ENCODE peak calls at places on chromosome 7, in four cellular contexts. R, O, G and Q are unnamed samples.

GRCh38 chr7:128885370-128886187 is 22.9 kb downstream of the ATP6V1F start:
- DNase-seq in R (no peak), G (no peak), O (no peak), Q (no peak)

GRCh38 chr7:12756841-12757240 is 69.4 kb downstream of the ARL4A start:
- DNase-seq in G (no peak), R (no peak), O (no peak), Q (no peak)

GRCh38 chr7:92751902-92752901 is 84.2 kb downstream of the CDK6 start:
- DNase-seq in G (no peak), R (no peak), O (no peak), Q (no peak)

GRCh38 chr7:158386866-158387820 is 200.5 kb downstream of the PTPRN2 start:
- DNase-seq in R (no peak), O (no peak), G (no peak), Q (no peak)

GRCh38 chr7:29639887-29640600 is 76.4 kb downstream of the PRR15 start:
- DNase-seq in O (no peak), G (no peak), R (no peak), Q (no peak)

GRCh38 chr7:38127216-38128207 is 50.5 kb upstream of the STARD3NL start:
- DNase-seq in G (no peak), O (no peak), R (no peak), Q (no peak)

GRCh38 chr7:127158659-127159058 is 94.1 kb downstream of the GRM8 start:
- DNase-seq in R (no peak), G (no peak), O (no peak), Q (no peak)

GRCh38 chr7:40655426-40655825 is 520.6 kb downstream of the SUGCT start:
- DNase-seq in O (no peak), G (no peak), R (no peak), Q (no peak)

GRCh38 chr7:84231157-84231556 is 36.6 kb upstream of the SEMA3A start:
- DNase-seq in O (no peak), G (no peak), R (no peak), Q (no peak)

GRCh38 chr7:114081606-114082425 is 163.0 kb upstream of the PPP1R3A start:
- DNase-seq in G (no peak), R (no peak), O (no peak), Q (no peak)

GRCh38 chr7:91082854-91083495 is 181.3 kb upstream of the FZD1 start:
- DNase-seq in R (no peak), G (no peak), O (no peak), Q (no peak)

GRCh38 chr7:97145068-97145467 is 27.6 kb downstream of the SDHAF3 start:
- DNase-seq in R (no peak), G (no peak), O (no peak), Q (no peak)

GRCh38 chr7:35752727-35753126 is 48.1 kb upstream of the SEPTIN7 start:
- DNase-seq in O (no peak), G (no peak), R (no peak), Q (no peak)

GRCh38 chr7:29471444-29472138 is 92.0 kb upstream of the PRR15 start:
- DNase-seq in R (no peak), O (no peak), G (no peak), Q (no peak)

GRCh38 chr7:157195868-157196267 is 57.1 kb downstream of the UBE3C start:
- DNase-seq in G (no peak), O (no peak), R (no peak), Q (no peak)

GRCh38 chr7:142870575-142871259 is 14.8 kb downstream of the TRPV6 start:
- DNase-seq in R (no peak), O (no peak), G (no peak), Q (peak; percentile 66)

GRCh38 chr7:35749548-35749947 is 51.3 kb upstream of the SEPTIN7 start:
- DNase-seq in R (no peak), G (no peak), O (no peak), Q (no peak)

GRCh38 chr7:38057829-38058228 is 120.2 kb upstream of the STARD3NL start:
- DNase-seq in G (no peak), R (no peak), O (no peak), Q (no peak)

GRCh38 chr7:119514326-119514725 is 758.6 kb upstream of the KCND2 start:
- DNase-seq in G (no peak), R (no peak), O (no peak), Q (no peak)

GRCh38 chr7:42407828-42408227 is 170.8 kb upstream of the GLI3 start:
- DNase-seq in G (no peak), R (no peak), O (no peak), Q (no peak)

GRCh38 chr7:11332186-11332864 is 358.7 kb downstream of the PHF14 start:
- DNase-seq in R (no peak), O (no peak), G (no peak), Q (no peak)

GRCh38 chr7:74615933-74616780 is 41.4 kb upstream of the GTF2I start:
- DNase-seq in R (no peak), O (no peak), G (no peak), Q (no peak)

GRCh38 chr7:85172530-85172941 is 14.3 kb downstream of the SEMA3D start:
- DNase-seq in O (no peak), R (no peak), G (no peak), Q (no peak)

GRCh38 chr7:74329225-74329624 is 40.0 kb downstream of the CLIP2 start:
- DNase-seq in G (no peak), O (no peak), R (no peak), Q (no peak)

GRCh38 chr7:63065684-63066083 is 933.0 kb upstream of the ZNF722 start:
- DNase-seq in R (no peak), O (no peak), G (no peak), Q (peak; percentile 3)

GRCh38 chr7:94512735-94513564 is 3.3 kb downstream of the CASD1 start:
- DNase-seq in R (no peak), O (no peak), G (no peak), Q (no peak)

GRCh38 chr7:33050425-33051318 is 11.9 kb downstream of the NT5C3A start:
- DNase-seq in O (no peak), R (peak; percentile 11), G (no peak), Q (no peak)

GRCh38 chr7:45680776-45681175 is 106.6 kb downstream of the ADCY1 start:
- DNase-seq in G (peak; percentile 12), O (peak; percentile 2), R (no peak), Q (peak; percentile 24)

GRCh38 chr7:2104107-2104710 is 128.5 kb downstream of the MAD1L1 start:
- DNase-seq in G (peak; percentile 92), O (peak; percentile 67), R (peak; percentile 50), Q (peak; percentile 88)

GRCh38 chr7:102883098-102883860 is 29.5 kb upstream of the LRRC17 start:
- DNase-seq in G (no peak), O (no peak), R (no peak), Q (no peak)

GRCh38 chr7:80918909-80919721 is at the start of gene SEMA3C:
- DNase-seq in G (peak; percentile 89), R (no peak), O (peak; percentile 94), Q (peak; percentile 93)
- TF ChIP-seq CTCF in G (no peak), R (no peak), O (no peak), Q (no peak)

GRCh38 chr7:106010331-106010730 is 47.3 kb downstream of the CDHR3 start:
- DNase-seq in G (no peak), R (no peak), O (no peak), Q (no peak)
- H3K4me3 ChIP-seq in G (no peak overlapping the region), R (no peak overlapping the region), O (no peak overlapping the region), Q (no peak overlapping the region)

GRCh38 chr7:22566176-22566575 is 66.2 kb upstream of the STEAP1B start:
- DNase-seq in O (no peak), R (no peak), G (no peak), Q (no peak)

GRCh38 chr7:22563621-22564241 is 63.7 kb upstream of the STEAP1B start:
- DNase-seq in G (no peak), O (no peak), R (no peak), Q (no peak)

GRCh38 chr7:22564511-22565045 is 64.6 kb upstream of the STEAP1B start:
- DNase-seq in R (no peak), O (no peak), G (no peak), Q (no peak)

GRCh38 chr7:22566592-22566991 is 66.6 kb upstream of the STEAP1B start:
- DNase-seq in O (no peak), G (no peak), R (no peak), Q (no peak)

DNA sequence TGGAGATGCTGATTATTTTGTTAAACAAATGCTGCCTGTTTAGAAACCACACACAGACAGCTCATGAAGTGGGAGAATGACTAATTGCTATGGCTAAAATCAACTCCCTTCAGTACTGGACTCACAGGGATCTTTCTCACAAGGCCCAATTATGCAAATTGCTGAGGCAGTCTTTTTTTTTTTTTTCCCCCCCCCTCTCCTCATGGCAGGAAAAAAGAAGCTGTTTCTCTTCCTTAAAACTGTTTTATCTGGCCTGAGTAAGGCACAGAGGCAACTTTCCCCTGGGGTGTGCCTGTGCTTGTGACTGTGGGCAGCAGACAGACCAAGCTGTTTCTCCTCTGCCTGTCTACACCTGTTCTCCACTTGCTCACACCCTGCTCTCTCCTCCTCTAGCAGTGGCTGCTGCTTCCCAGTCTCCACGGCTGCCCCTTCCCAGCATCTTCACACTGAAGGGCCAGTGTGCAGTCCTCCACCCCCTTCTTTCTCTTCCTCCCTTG is 65.4 kb upstream of the STEAP1B start:
- DNase-seq in R (no peak), G (no peak), O (no peak), Q (no peak)
- H3K27ac ChIP-seq in R (no peak overlapping the region), G (no peak overlapping the region), O (no peak overlapping the region), Q (peak overlapping the region; percentile 71)

GRCh38 chr7:24854866-24855265 is 97.6 kb upstream of the GSDME start:
- DNase-seq in G (no peak), O (no peak), R (no peak), Q (no peak)
- TF ChIP-seq CTCF in G (no peak), O (no peak), R (no peak), Q (no peak)

DNA sequence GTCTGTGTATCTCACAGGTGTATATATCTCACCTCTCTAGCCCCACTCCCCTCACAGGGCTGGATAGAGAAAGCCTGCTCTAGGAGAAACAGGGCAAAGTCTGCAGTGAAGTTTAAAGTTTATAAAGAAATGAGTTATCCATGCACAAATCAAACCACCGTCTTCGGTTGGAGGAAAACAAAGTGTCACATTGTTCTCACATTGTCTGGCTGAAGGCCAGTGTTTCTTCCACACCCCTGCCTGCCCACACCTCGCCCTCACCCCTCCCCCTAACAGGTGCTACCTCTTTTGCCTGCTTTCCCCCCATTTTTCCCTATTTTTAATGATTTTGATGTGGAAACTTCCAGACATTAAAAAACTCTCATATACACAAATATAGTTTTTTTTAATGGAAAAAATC is 25.8 kb downstream of the AQP1 start:
- DNase-seq in G (no peak), O (no peak), R (no peak), Q (no peak)
- H3K4me3 ChIP-seq in G (no peak overlapping the region), O (no peak overlapping the region), R (no peak overlapping the region), Q (no peak overlapping the region)